ENCODE peak calls at places on chromosomes 3 and 15, in ten cellular contexts. One of them, this sample, is unnamed. For H3K27me3, the result is how much of the 10 kb centered on the place peaks cover.

GRCh38 chr3:161560006-161560637 is 63.5 kb downstream of the OTOL1 start:
- DNase-seq in body of pancreas: peak
- DNase-seq in lower lobe of right lung: no peak
- DNase-seq in cardiac muscle cell: peak
- DNase-seq in naive thymus-derived CD4-positive, alpha-beta T cell: no peak
- DNase-seq in effector memory CD4-positive, alpha-beta T cell: no peak
- DNase-seq in gastrocnemius medialis: peak
- DNase-seq in psoas muscle: no peak
- DNase-seq in tibial nerve: no peak
- DNase-seq in SJSA1: no peak
- DNase-seq in this sample: no peak

GRCh38 chr3:120113128-120114116 is 19.2 kb upstream of the GSK3B start:
- DNase-seq in cardiac muscle cell: no peak
- DNase-seq in tibial nerve: no peak
- DNase-seq in SJSA1: no peak
- DNase-seq in gastrocnemius medialis: no peak
- DNase-seq in body of pancreas: peak
- DNase-seq in effector memory CD4-positive, alpha-beta T cell: no peak
- DNase-seq in naive thymus-derived CD4-positive, alpha-beta T cell: no peak
- DNase-seq in psoas muscle: no peak
- DNase-seq in lower lobe of right lung: no peak
- DNase-seq in this sample: no peak

GRCh38 chr3:131218196-131218595 is 163.4 kb upstream of the NUDT16 start:
- DNase-seq in SJSA1: no peak
- DNase-seq in effector memory CD4-positive, alpha-beta T cell: no peak
- DNase-seq in tibial nerve: no peak
- DNase-seq in lower lobe of right lung: no peak
- DNase-seq in gastrocnemius medialis: no peak
- DNase-seq in body of pancreas: no peak
- DNase-seq in psoas muscle: no peak
- DNase-seq in cardiac muscle cell: no peak
- DNase-seq in naive thymus-derived CD4-positive, alpha-beta T cell: no peak
- DNase-seq in this sample: no peak

GRCh38 chr3:129525341-129525968 is 3.0 kb upstream of the RHO start:
- DNase-seq in tibial nerve: no peak
- DNase-seq in psoas muscle: no peak
- DNase-seq in naive thymus-derived CD4-positive, alpha-beta T cell: no peak
- DNase-seq in cardiac muscle cell: no peak
- DNase-seq in gastrocnemius medialis: no peak
- DNase-seq in SJSA1: no peak
- DNase-seq in lower lobe of right lung: no peak
- DNase-seq in effector memory CD4-positive, alpha-beta T cell: no peak
- DNase-seq in body of pancreas: no peak
- DNase-seq in this sample: no peak

GRCh38 chr3:45105855-45106655 is 40.1 kb downstream of the CDCP1 start:
- DNase-seq in naive thymus-derived CD4-positive, alpha-beta T cell: no peak
- DNase-seq in body of pancreas: no peak
- DNase-seq in psoas muscle: no peak
- DNase-seq in effector memory CD4-positive, alpha-beta T cell: peak
- DNase-seq in cardiac muscle cell: no peak
- DNase-seq in gastrocnemius medialis: no peak
- DNase-seq in lower lobe of right lung: no peak
- DNase-seq in tibial nerve: no peak
- DNase-seq in SJSA1: peak
- DNase-seq in this sample: no peak

GRCh38 chr15:73270366-73271097 is 98.2 kb downstream of the HCN4 start:
- DNase-seq in naive thymus-derived CD4-positive, alpha-beta T cell: no peak
- DNase-seq in psoas muscle: no peak
- DNase-seq in body of pancreas: no peak
- DNase-seq in SJSA1: no peak
- DNase-seq in cardiac muscle cell: no peak
- DNase-seq in effector memory CD4-positive, alpha-beta T cell: no peak
- DNase-seq in gastrocnemius medialis: no peak
- DNase-seq in lower lobe of right lung: no peak
- DNase-seq in tibial nerve: no peak
- DNase-seq in this sample: no peak

GRCh38 chr3:159032311-159032710 is 230.5 kb downstream of the MFSD1 start:
- DNase-seq in tibial nerve: no peak
- DNase-seq in cardiac muscle cell: no peak
- DNase-seq in gastrocnemius medialis: no peak
- DNase-seq in effector memory CD4-positive, alpha-beta T cell: no peak
- DNase-seq in naive thymus-derived CD4-positive, alpha-beta T cell: no peak
- DNase-seq in lower lobe of right lung: no peak
- DNase-seq in psoas muscle: no peak
- DNase-seq in body of pancreas: no peak
- DNase-seq in SJSA1: no peak
- DNase-seq in this sample: no peak

GRCh38 chr15:92655178-92655995 is at the start of gene FAM174B:
- DNase-seq in SJSA1: no peak
- DNase-seq in effector memory CD4-positive, alpha-beta T cell: no peak
- DNase-seq in tibial nerve: no peak
- DNase-seq in body of pancreas: peak
- DNase-seq in gastrocnemius medialis: peak
- DNase-seq in psoas muscle: peak
- DNase-seq in naive thymus-derived CD4-positive, alpha-beta T cell: peak
- DNase-seq in cardiac muscle cell: peak
- DNase-seq in lower lobe of right lung: peak
- DNase-seq in this sample: peak

GRCh38 chr15:75904241-75904631 is 558 bp downstream of the FBXO22 start:
- DNase-seq in gastrocnemius medialis: no peak
- DNase-seq in naive thymus-derived CD4-positive, alpha-beta T cell: no peak
- DNase-seq in SJSA1: no peak
- DNase-seq in tibial nerve: no peak
- DNase-seq in body of pancreas: peak
- DNase-seq in psoas muscle: no peak
- DNase-seq in lower lobe of right lung: peak
- DNase-seq in cardiac muscle cell: peak
- DNase-seq in effector memory CD4-positive, alpha-beta T cell: no peak
- DNase-seq in this sample: peak

GRCh38 chr3:197151562-197151961 is 121.9 kb upstream of the MELTF start:
- DNase-seq in psoas muscle: no peak
- DNase-seq in tibial nerve: no peak
- DNase-seq in lower lobe of right lung: no peak
- DNase-seq in gastrocnemius medialis: peak
- DNase-seq in naive thymus-derived CD4-positive, alpha-beta T cell: no peak
- DNase-seq in body of pancreas: peak
- DNase-seq in SJSA1: no peak
- DNase-seq in cardiac muscle cell: peak
- DNase-seq in effector memory CD4-positive, alpha-beta T cell: no peak
- DNase-seq in this sample: peak

GRCh38 chr3:149625795-149626194 is 32.0 kb downstream of the WWTR1 start:
- DNase-seq in psoas muscle: no peak
- DNase-seq in gastrocnemius medialis: no peak
- DNase-seq in SJSA1: no peak
- DNase-seq in body of pancreas: no peak
- DNase-seq in effector memory CD4-positive, alpha-beta T cell: no peak
- DNase-seq in cardiac muscle cell: no peak
- DNase-seq in naive thymus-derived CD4-positive, alpha-beta T cell: no peak
- DNase-seq in lower lobe of right lung: no peak
- DNase-seq in tibial nerve: no peak
- DNase-seq in this sample: no peak

GRCh38 chr3:96719921-96720320 is 94.5 kb upstream of the EPHA6 start:
- DNase-seq in body of pancreas: no peak
- DNase-seq in gastrocnemius medialis: no peak
- DNase-seq in naive thymus-derived CD4-positive, alpha-beta T cell: no peak
- DNase-seq in psoas muscle: no peak
- DNase-seq in cardiac muscle cell: no peak
- DNase-seq in effector memory CD4-positive, alpha-beta T cell: no peak
- DNase-seq in lower lobe of right lung: no peak
- DNase-seq in SJSA1: no peak
- DNase-seq in tibial nerve: no peak
- DNase-seq in this sample: no peak

GRCh38 chr3:193295985-193296384 is 55.0 kb downstream of the PLAAT1 start:
- DNase-seq in cardiac muscle cell: no peak
- DNase-seq in tibial nerve: no peak
- DNase-seq in SJSA1: no peak
- DNase-seq in effector memory CD4-positive, alpha-beta T cell: no peak
- DNase-seq in lower lobe of right lung: no peak
- DNase-seq in gastrocnemius medialis: no peak
- DNase-seq in body of pancreas: no peak
- DNase-seq in naive thymus-derived CD4-positive, alpha-beta T cell: no peak
- DNase-seq in psoas muscle: no peak
- DNase-seq in this sample: no peak

GRCh38 chr3:28279770-28280169 is 38.4 kb downstream of the CMC1 start:
- DNase-seq in gastrocnemius medialis: no peak
- DNase-seq in psoas muscle: no peak
- DNase-seq in lower lobe of right lung: no peak
- DNase-seq in naive thymus-derived CD4-positive, alpha-beta T cell: no peak
- DNase-seq in cardiac muscle cell: no peak
- DNase-seq in SJSA1: no peak
- DNase-seq in body of pancreas: no peak
- DNase-seq in effector memory CD4-positive, alpha-beta T cell: no peak
- DNase-seq in tibial nerve: no peak
- DNase-seq in this sample: no peak

GRCh38 chr3:172808969-172809546 is 58.5 kb downstream of the ECT2 start:
- DNase-seq in cardiac muscle cell: peak
- DNase-seq in gastrocnemius medialis: no peak
- DNase-seq in SJSA1: no peak
- DNase-seq in naive thymus-derived CD4-positive, alpha-beta T cell: no peak
- DNase-seq in effector memory CD4-positive, alpha-beta T cell: no peak
- DNase-seq in tibial nerve: no peak
- DNase-seq in lower lobe of right lung: no peak
- DNase-seq in body of pancreas: no peak
- DNase-seq in psoas muscle: no peak
- DNase-seq in this sample: peak

DNA sequence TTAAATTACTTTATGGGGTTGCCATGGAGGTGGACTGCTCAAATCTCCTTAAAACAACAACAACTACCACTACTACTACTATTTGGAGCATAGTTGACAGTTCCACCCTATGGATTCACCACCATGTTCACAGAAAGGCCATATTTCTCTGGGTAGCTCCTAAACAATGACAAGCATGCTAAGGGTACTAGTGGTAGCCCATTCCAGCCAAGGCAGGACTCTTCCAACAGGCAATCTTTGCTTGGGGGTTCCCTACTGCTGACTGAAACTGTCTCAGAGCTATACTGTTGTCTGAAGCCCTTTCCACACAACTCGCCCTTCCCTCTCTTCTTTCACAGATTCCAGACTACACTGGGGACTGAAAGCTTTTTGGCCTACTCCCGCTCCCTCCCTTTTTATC is 68.9 kb downstream of the CYP19A1 start:
- DNase-seq in body of pancreas: no peak
- DNase-seq in gastrocnemius medialis: no peak
- DNase-seq in SJSA1: no peak
- DNase-seq in psoas muscle: no peak
- DNase-seq in cardiac muscle cell: no peak
- DNase-seq in naive thymus-derived CD4-positive, alpha-beta T cell: no peak
- DNase-seq in effector memory CD4-positive, alpha-beta T cell: no peak
- DNase-seq in tibial nerve: no peak
- DNase-seq in lower lobe of right lung: no peak
- DNase-seq in this sample: no peak
- H3K27me3 ChIP-seq in body of pancreas: under half
- H3K27me3 ChIP-seq in gastrocnemius medialis: under half
- H3K27me3 ChIP-seq in SJSA1: under half
- H3K27me3 ChIP-seq in psoas muscle: half or more
- H3K27me3 ChIP-seq in cardiac muscle cell: half or more
- H3K27me3 ChIP-seq in naive thymus-derived CD4-positive, alpha-beta T cell: under half
- H3K27me3 ChIP-seq in effector memory CD4-positive, alpha-beta T cell: under half
- H3K27me3 ChIP-seq in tibial nerve: under half
- H3K27me3 ChIP-seq in lower lobe of right lung: under half
- H3K27me3 ChIP-seq in this sample: under half

GRCh38 chr3:128297401-128298138 is 144.3 kb downstream of the EEFSEC start:
- DNase-seq in effector memory CD4-positive, alpha-beta T cell: no peak
- DNase-seq in naive thymus-derived CD4-positive, alpha-beta T cell: no peak
- DNase-seq in cardiac muscle cell: peak
- DNase-seq in body of pancreas: peak
- DNase-seq in lower lobe of right lung: no peak
- DNase-seq in SJSA1: no peak
- DNase-seq in gastrocnemius medialis: no peak
- DNase-seq in tibial nerve: no peak
- DNase-seq in psoas muscle: no peak
- DNase-seq in this sample: peak

GRCh38 chr3:128294999-128295468 is 141.8 kb downstream of the EEFSEC start:
- DNase-seq in body of pancreas: no peak
- DNase-seq in lower lobe of right lung: no peak
- DNase-seq in gastrocnemius medialis: no peak
- DNase-seq in psoas muscle: no peak
- DNase-seq in tibial nerve: no peak
- DNase-seq in SJSA1: no peak
- DNase-seq in naive thymus-derived CD4-positive, alpha-beta T cell: no peak
- DNase-seq in effector memory CD4-positive, alpha-beta T cell: no peak
- DNase-seq in cardiac muscle cell: no peak
- DNase-seq in this sample: no peak

GRCh38 chr3:128296469-128297251 is 143.4 kb downstream of the EEFSEC start:
- DNase-seq in SJSA1: no peak
- DNase-seq in body of pancreas: no peak
- DNase-seq in tibial nerve: no peak
- DNase-seq in effector memory CD4-positive, alpha-beta T cell: no peak
- DNase-seq in lower lobe of right lung: no peak
- DNase-seq in cardiac muscle cell: no peak
- DNase-seq in gastrocnemius medialis: no peak
- DNase-seq in psoas muscle: no peak
- DNase-seq in naive thymus-derived CD4-positive, alpha-beta T cell: no peak
- DNase-seq in this sample: no peak

GRCh38 chr3:128290484-128290883 is 137.2 kb downstream of the EEFSEC start:
- DNase-seq in effector memory CD4-positive, alpha-beta T cell: no peak
- DNase-seq in lower lobe of right lung: no peak
- DNase-seq in gastrocnemius medialis: no peak
- DNase-seq in psoas muscle: no peak
- DNase-seq in cardiac muscle cell: no peak
- DNase-seq in tibial nerve: no peak
- DNase-seq in SJSA1: no peak
- DNase-seq in body of pancreas: no peak
- DNase-seq in naive thymus-derived CD4-positive, alpha-beta T cell: no peak
- DNase-seq in this sample: no peak

GRCh38 chr3:128293930-128294329 is 140.6 kb downstream of the EEFSEC start:
- DNase-seq in tibial nerve: no peak
- DNase-seq in lower lobe of right lung: no peak
- DNase-seq in cardiac muscle cell: no peak
- DNase-seq in body of pancreas: no peak
- DNase-seq in naive thymus-derived CD4-positive, alpha-beta T cell: no peak
- DNase-seq in gastrocnemius medialis: no peak
- DNase-seq in SJSA1: no peak
- DNase-seq in psoas muscle: no peak
- DNase-seq in effector memory CD4-positive, alpha-beta T cell: no peak
- DNase-seq in this sample: no peak
- H3K27ac ChIP-seq in tibial nerve: no peak
- H3K27ac ChIP-seq in lower lobe of right lung: no peak
- H3K27ac ChIP-seq in cardiac muscle cell: peak
- H3K27ac ChIP-seq in body of pancreas: no peak
- H3K27ac ChIP-seq in naive thymus-derived CD4-positive, alpha-beta T cell: peak
- H3K27ac ChIP-seq in gastrocnemius medialis: no peak
- H3K27ac ChIP-seq in SJSA1: no peak
- H3K27ac ChIP-seq in psoas muscle: no peak
- H3K27ac ChIP-seq in effector memory CD4-positive, alpha-beta T cell: peak
- H3K27ac ChIP-seq in this sample: no peak

GRCh38 chr3:8962226-8962861 is 928 bp downstream of the RAD18 start:
- DNase-seq in psoas muscle: no peak
- DNase-seq in gastrocnemius medialis: no peak
- DNase-seq in cardiac muscle cell: no peak
- DNase-seq in body of pancreas: no peak
- DNase-seq in lower lobe of right lung: no peak
- DNase-seq in tibial nerve: no peak
- DNase-seq in effector memory CD4-positive, alpha-beta T cell: no peak
- DNase-seq in SJSA1: no peak
- DNase-seq in naive thymus-derived CD4-positive, alpha-beta T cell: no peak
- DNase-seq in this sample: no peak
- H3K4me3 ChIP-seq in psoas muscle: peak
- H3K4me3 ChIP-seq in gastrocnemius medialis: peak
- H3K4me3 ChIP-seq in cardiac muscle cell: peak
- H3K4me3 ChIP-seq in body of pancreas: no peak
- H3K4me3 ChIP-seq in lower lobe of right lung: peak
- H3K4me3 ChIP-seq in tibial nerve: peak
- H3K4me3 ChIP-seq in effector memory CD4-positive, alpha-beta T cell: peak
- H3K4me3 ChIP-seq in SJSA1: peak
- H3K4me3 ChIP-seq in naive thymus-derived CD4-positive, alpha-beta T cell: peak
- H3K4me3 ChIP-seq in this sample: peak

GRCh38 chr3:171736556-171736955 is 73.7 kb downstream of the PLD1 start:
- DNase-seq in lower lobe of right lung: no peak
- DNase-seq in psoas muscle: no peak
- DNase-seq in tibial nerve: no peak
- DNase-seq in body of pancreas: no peak
- DNase-seq in naive thymus-derived CD4-positive, alpha-beta T cell: no peak
- DNase-seq in cardiac muscle cell: no peak
- DNase-seq in effector memory CD4-positive, alpha-beta T cell: no peak
- DNase-seq in SJSA1: no peak
- DNase-seq in gastrocnemius medialis: no peak
- DNase-seq in this sample: peak
- H3K27me3 ChIP-seq in lower lobe of right lung: under half
- H3K27me3 ChIP-seq in psoas muscle: under half
- H3K27me3 ChIP-seq in tibial nerve: under half
- H3K27me3 ChIP-seq in body of pancreas: under half
- H3K27me3 ChIP-seq in naive thymus-derived CD4-positive, alpha-beta T cell: under half
- H3K27me3 ChIP-seq in cardiac muscle cell: under half
- H3K27me3 ChIP-seq in effector memory CD4-positive, alpha-beta T cell: under half
- H3K27me3 ChIP-seq in SJSA1: under half
- H3K27me3 ChIP-seq in gastrocnemius medialis: under half
- H3K27me3 ChIP-seq in this sample: under half